ENCODE peak calls at places on chromosome X, in eight cellular contexts. I is uterus; F is GM12865; C is endodermal cell; Q is tibial artery; J is HCT116; E is foreskin fibroblast; D is CD8-positive, alpha-beta memory T cell. V is an unnamed sample.

GRCh38 chrX:39910651-39911050 is 187.1 kb downstream of the BCOR start:
- DNase-seq in C (no peak), I (no peak), F (no peak), E (peak), J (no peak), Q (no peak), D (no peak), V (no peak)

GRCh38 chrX:16112428-16112827 is 10.9 kb upstream of the GRPR start:
- DNase-seq in C (no peak), D (no peak), J (no peak), F (no peak), Q (no peak), I (no peak), E (no peak), V (no peak)

GRCh38 chrX:120840826-120841225 is 34.8 kb downstream of the CT47B1 start:
- DNase-seq in E (peak), F (no peak), I (no peak), Q (no peak), D (no peak), J (no peak), C (no peak), V (peak)

GRCh38 chrX:45324941-45325340 is 124.3 kb upstream of the DIPK2B start:
- DNase-seq in E (peak), C (no peak), F (no peak), I (no peak), D (no peak), J (no peak), Q (no peak), V (peak)

GRCh38 chrX:115940348-115940747 is 230.2 kb upstream of the AGTR2 start:
- DNase-seq in D (no peak), J (no peak), F (no peak), Q (no peak), C (no peak), E (no peak), I (no peak), V (no peak)

GRCh38 chrX:81168391-81168790 is 33.3 kb downstream of the HMGN5 start:
- DNase-seq in J (no peak), I (no peak), Q (no peak), C (no peak), D (no peak), E (no peak), F (peak), V (no peak)

GRCh38 chrX:78886550-78886949 is 58.6 kb upstream of the P2RY10 start:
- DNase-seq in F (peak), Q (no peak), J (no peak), C (no peak), D (no peak), E (peak), I (no peak), V (no peak)

GRCh38 chrX:21721175-21721574 is 36.7 kb downstream of the SMPX start:
- DNase-seq in D (no peak), Q (no peak), E (no peak), I (no peak), C (no peak), F (no peak), J (no peak), V (no peak)

GRCh38 chrX:53398216-53398615 is 24.2 kb downstream of the SMC1A start:
- DNase-seq in E (no peak), J (no peak), C (no peak), F (no peak), D (no peak), I (no peak), Q (no peak), V (no peak)

GRCh38 chrX:138877746-138878145 is 166.2 kb upstream of the FGF13 start:
- DNase-seq in J (no peak), I (no peak), D (no peak), F (no peak), Q (no peak), E (peak), C (no peak), V (no peak)

GRCh38 chrX:11465648-11466411 is 172.6 kb downstream of the AMELX start:
- DNase-seq in E (no peak), J (no peak), Q (no peak), D (no peak), F (no peak), C (no peak), I (no peak), V (no peak)

GRCh38 chrX:129577877-129578276 is 37.8 kb downstream of the OCRL start:
- DNase-seq in C (no peak), J (no peak), D (no peak), Q (no peak), F (no peak), I (no peak), E (no peak), V (no peak)

GRCh38 chrX:101206471-101206870 is 13.1 kb upstream of the DRP2 start:
- DNase-seq in I (no peak), Q (no peak), C (no peak), F (peak), E (peak), D (no peak), J (peak), V (no peak)

GRCh38 chrX:148601034-148601433 is 100.6 kb downstream of the AFF2 start:
- DNase-seq in I (no peak), E (no peak), C (no peak), J (no peak), F (no peak), Q (no peak), D (no peak), V (peak)

DNA sequence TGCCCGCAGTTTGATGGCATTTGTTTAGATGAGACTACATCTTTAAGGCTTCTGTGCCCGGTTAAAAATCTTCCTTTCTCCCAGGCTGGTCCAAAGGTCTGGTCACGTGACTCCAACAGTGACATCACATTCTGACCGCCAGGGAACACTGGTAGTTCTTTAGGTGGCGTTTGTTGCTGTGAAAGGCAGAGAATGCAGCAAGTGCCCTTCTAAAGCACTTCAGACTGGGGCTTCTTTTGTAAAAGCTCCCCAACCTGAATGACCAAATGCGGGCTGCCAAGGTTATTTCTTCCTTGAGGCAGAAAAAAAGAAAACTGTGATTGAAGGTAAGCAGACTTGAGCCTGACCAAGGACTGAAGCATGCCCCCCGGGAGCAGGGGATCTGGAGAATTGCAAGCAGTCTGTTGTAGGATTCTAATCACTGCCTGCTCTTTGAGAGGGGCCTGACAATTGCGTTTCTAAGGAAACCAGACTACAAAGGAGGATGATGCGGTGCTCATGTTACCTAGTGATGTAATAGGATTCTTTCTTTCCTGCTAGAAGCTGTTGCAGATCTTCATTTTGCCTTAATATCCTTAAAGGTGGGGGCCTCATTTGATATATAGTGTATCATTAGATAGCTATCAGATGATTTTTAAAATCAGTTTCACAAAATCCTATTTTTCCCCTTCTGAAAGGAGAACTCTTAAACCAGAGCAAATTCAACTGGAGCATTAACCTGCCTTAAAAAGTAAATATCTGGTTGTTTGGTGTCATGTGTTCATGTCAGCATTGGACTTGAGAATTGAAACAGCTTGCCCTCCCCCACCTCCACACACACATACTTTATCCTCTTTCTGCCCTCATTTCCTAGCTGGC is 133.1 kb downstream of the AKAP4 start:
- DNase-seq in I (peak), Q (no peak), J (no peak), C (peak), D (no peak), E (peak), F (no peak), V (peak)
- H3K4me3 ChIP-seq in I (no peak), Q (no peak), J (no peak), C (peak), D (no peak), E (no peak), F (no peak), V (peak)

GRCh38 chrX:24054182-24055042 is at the start of gene EIF2S3:
- DNase-seq in I (peak), C (peak), F (peak), Q (peak), E (peak), D (peak), J (peak), V (peak)
- H3K4me3 ChIP-seq in I (peak), C (no peak), F (no peak), Q (no peak), E (no peak), D (peak), J (no peak), V (no peak)

DNA sequence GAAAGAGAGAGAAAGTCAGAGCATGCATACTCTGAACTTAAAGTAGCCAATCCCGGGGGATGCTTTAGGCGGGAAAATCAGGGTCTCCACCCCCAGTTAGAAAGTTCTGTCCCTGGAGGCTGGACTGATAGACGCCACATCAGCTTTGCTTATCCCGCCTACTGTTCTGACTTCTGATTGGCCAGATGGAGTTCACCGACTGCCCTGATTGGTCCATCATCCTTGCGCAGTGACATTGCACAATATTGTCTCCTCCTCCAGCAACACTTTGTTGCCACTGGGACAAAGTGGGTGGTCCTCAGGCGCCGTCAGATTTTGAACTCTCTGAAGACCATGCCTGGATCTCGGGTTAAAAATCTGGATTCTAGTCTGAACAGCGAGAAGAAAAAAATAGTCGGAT is 50.3 kb downstream of the SSX3 start:
- DNase-seq in C (no peak), I (no peak), E (no peak), Q (no peak), F (no peak), D (no peak), J (no peak), V (no peak)
- H3K4me3 ChIP-seq in C (no peak), I (no peak), E (no peak), Q (no peak), F (no peak), D (no peak), J (no peak), V (no peak)

DNA sequence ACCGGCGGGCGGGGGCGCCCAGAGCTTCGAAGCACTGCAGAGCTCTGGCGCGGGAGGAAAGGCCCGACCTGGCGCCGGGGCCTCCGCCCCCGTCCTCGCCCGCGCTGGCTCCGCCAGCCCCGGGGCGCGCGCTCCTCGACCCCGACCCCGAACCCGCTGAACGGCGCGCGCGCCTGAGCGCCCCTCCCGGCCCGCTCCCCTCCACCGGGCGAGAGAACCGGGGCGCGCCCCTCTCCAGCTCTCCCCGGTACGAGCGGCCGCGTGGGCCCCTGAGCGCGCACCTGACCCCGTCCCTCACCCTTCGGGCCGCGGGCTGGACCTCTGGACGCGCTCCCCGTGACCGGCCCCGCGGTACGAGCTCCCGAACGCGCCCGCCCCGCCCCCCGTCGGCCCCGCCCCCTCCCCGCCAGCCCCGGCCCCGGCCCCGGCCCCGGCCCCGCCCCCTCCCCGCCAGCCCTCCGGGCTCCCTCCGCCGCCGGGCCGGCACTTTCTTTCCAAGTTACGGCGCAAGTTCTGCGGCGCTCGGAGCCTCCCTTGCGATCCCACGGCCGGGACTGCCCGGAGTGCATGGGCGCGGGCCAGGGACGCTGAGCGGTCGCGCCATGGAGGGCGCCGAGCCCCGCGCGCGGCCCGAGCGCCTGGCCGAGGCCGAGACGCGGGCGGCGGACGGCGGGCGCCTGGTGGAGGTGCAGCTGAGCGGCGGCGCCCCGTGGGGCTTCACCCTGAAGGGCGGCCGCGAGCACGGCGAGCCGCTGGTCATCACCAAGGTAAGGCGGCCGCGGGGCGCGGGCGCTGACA is at the start of gene SHROOM2:
- DNase-seq in F (no peak), D (no peak), C (peak), Q (no peak), J (no peak), I (no peak), E (no peak), V (no peak)
- H3K4me3 ChIP-seq in F (no peak), D (no peak), C (peak), Q (peak), J (peak), I (peak), E (peak), V (peak)

DNA sequence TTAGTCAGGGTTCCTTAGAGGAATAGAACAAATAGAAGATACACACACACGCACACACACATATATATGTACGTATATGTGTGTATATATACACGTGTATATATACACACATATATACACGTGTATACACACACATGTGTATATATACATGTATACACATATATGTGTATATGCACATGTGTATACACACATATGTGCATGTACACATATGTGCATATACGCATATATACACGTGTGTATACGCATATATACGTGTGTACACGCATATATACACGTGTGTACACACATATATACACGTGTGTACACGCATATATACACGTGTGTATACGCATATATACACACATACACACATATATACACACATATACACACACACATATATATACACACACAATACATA is 41.5 kb downstream of the ASMT start:
- DNase-seq in F (no peak), Q (no peak), C (no peak), D (no peak), I (no peak), J (no peak), E (no peak), V (no peak)
- H3K4me3 ChIP-seq in F (no peak), Q (no peak), C (no peak), D (no peak), I (no peak), J (no peak), E (no peak), V (no peak)

GRCh38 chrX:74420194-74421035 is 878 bp upstream of the SLC16A2 start:
- DNase-seq in Q (peak), I (peak), F (no peak), J (no peak), D (no peak), C (peak), E (peak), V (no peak)
- H3K4me3 ChIP-seq in Q (peak), I (peak), F (no peak), J (peak), D (peak), C (peak), E (peak), V (peak)

DNA sequence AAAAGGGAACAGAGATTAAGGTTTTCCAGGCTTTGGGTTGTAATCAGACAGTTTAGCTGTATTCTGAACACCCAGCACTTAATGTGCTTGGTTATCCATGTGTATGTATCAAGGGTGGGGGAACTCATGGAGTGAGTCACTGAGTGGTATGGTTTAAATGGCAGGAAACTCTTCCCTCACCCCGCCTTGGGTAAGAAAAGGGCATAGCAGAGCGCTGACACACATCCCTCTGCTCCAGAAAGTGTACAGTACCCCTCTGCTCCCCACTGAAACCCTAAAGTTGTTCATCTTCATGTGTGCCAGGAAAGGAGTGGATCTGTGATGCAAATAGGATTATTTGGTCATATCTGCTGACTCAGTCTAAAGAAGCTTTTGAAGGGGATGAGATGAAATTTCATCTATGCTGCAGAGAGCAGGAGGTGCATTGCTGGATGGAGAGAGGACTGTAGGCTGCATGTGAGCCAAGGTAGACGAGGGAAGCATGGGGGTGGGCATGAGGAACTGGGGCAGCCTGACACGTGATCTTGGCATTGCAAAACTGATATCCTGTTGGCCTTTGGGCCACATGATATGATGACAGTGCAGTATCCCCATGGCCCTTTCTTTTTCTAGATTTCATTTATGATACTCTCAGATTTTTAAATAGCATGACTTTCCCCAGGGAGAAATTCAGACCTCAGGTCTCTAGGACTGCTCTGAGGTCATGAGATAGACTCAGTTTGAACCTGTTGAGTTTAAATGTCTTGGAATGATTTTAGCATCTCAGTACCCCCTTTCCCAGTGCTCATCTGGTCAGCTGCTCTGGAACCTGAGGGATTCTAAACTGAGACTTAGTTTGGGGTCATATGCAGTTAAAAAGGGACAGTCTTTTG is 84.8 kb downstream of the TMEM164 start:
- DNase-seq in Q (no peak), E (peak), I (no peak), J (peak), D (no peak), C (no peak), F (no peak), V (peak)
- H3K4me3 ChIP-seq in Q (no peak), E (peak), I (no peak), J (peak), D (no peak), C (no peak), F (no peak), V (no peak)

GRCh38 chrX:1281511-1281910 is 12.9 kb downstream of the CSF2RA start:
- DNase-seq in C (no peak), D (no peak), I (no peak), F (no peak), J (no peak), Q (no peak), E (no peak), V (no peak)

GRCh38 chrX:1283750-1284149 is 15.1 kb downstream of the CSF2RA start:
- DNase-seq in J (no peak), D (no peak), Q (no peak), C (no peak), E (no peak), F (no peak), I (no peak), V (no peak)

DNA sequence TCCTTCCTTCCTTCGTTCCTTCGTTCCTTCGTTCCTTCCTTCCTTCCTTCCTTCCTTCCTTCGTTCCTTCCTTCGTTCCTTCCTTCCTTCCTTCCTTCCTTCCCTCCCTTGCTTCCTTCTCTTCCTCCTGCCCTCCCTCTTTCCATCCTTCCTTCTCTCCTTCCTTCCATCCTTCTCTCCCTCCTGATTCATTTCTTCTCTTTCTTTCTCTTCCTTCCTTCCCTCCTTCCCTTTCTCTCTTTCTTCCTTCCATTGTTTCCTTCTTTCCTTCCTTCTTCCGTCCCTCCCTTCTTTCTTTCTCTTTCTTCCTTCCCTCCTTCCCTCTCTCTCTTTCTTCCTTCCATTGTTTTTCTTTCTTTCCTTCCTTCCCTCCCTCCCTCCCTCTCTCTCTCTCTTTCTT is 14.5 kb downstream of the CSF2RA start:
- DNase-seq in Q (no peak), E (no peak), C (no peak), D (no peak), J (no peak), F (no peak), I (no peak), V (no peak)
- H3K4me3 ChIP-seq in Q (no peak), E (no peak), C (no peak), D (no peak), J (no peak), F (no peak), I (no peak), V (no peak)